ENCODE peak calls at places on chromosomes 12 and 14, in ten cellular contexts. O, J, G, L, Z, I, T, S, D and Q are unnamed samples.

GRCh38 chr12:130622803-130623202 is 93.3 kb downstream of the RIMBP2 start:
- DNase-seq in O (no peak), J (no peak), G (no peak), L (no peak), Z (no peak), I (no peak), T (no peak), S (no peak), D (no peak), Q (no peak)

GRCh38 chr14:91299483-91300115 is 55.1 kb upstream of the GPR68 start:
- DNase-seq in O (no peak), J (no peak), G (no peak), L (no peak), Z (no peak), I (peak; percentile 12), T (no peak), S (no peak), D (no peak), Q (no peak)

GRCh38 chr12:116196752-116197718 is 80.5 kb downstream of the MED13L start:
- DNase-seq in O (no peak), J (no peak), G (no peak), L (no peak), Z (no peak), I (peak; percentile 17), T (peak; percentile 45), S (no peak), D (no peak), Q (no peak)

GRCh38 chr14:75781096-75781495 is 120.0 kb downstream of the TTLL5 start:
- DNase-seq in O (no peak), J (no peak), G (no peak), L (no peak), Z (no peak), I (no peak), T (no peak), S (no peak), D (no peak), Q (no peak)

GRCh38 chr12:92930421-92930820 is 1.3 kb upstream of the EEA1 start:
- DNase-seq in O (no peak), J (no peak), G (no peak), L (no peak), Z (no peak), I (no peak), T (no peak), S (no peak), D (no peak), Q (no peak)

GRCh38 chr12:24922109-24922508 is 26.8 kb downstream of the BCAT1 start:
- DNase-seq in O (no peak), J (no peak), G (no peak), L (no peak), Z (no peak), I (no peak), T (no peak), S (no peak), D (no peak), Q (no peak)

GRCh38 chr12:5889381-5890047 is 55.5 kb downstream of the ANO2 start:
- DNase-seq in O (no peak), J (no peak), G (no peak), L (no peak), Z (no peak), I (no peak), T (no peak), S (peak; percentile 89), D (no peak), Q (no peak)

GRCh38 chr14:89672636-89673279 is 255.7 kb upstream of the FOXN3 start:
- DNase-seq in O (no peak), J (peak; percentile 22), G (peak; percentile 66), L (no peak), Z (no peak), I (no peak), T (peak; percentile 67), S (no peak), D (peak; percentile 35), Q (no peak)

GRCh38 chr12:39442895-39443703 is at the start of gene KIF21A:
- DNase-seq in O (peak; percentile 89), J (peak; percentile 89), G (peak; percentile 97), L (peak; percentile 58), Z (peak; percentile 93), I (peak; percentile 91), T (peak; percentile 96), S (peak; percentile 95), D (peak; percentile 86), Q (peak; percentile 96)

GRCh38 chr12:105773501-105773900 is 365.3 kb downstream of the NUAK1 start:
- DNase-seq in O (no peak), J (no peak), G (no peak), L (no peak), Z (no peak), I (peak; percentile 16), T (no peak), S (no peak), D (no peak), Q (no peak)
- TF ChIP-seq CTCF in O (no peak), J (no peak), G (no peak), L (no peak), Z (no peak), I (no peak), T (no peak), S (no peak), D (no peak), Q (no peak)

GRCh38 chr12:132364348-132364902 is 35.0 kb upstream of the GALNT9 start:
- DNase-seq in O (no peak), J (no peak), G (no peak), L (no peak), Z (no peak), I (no peak), T (no peak), S (no peak), D (no peak), Q (no peak)
- H3K9me3 ChIP-seq in O (no peaks in the 10 kb centered on the region), J (no peaks in the 10 kb centered on the region), G (no peaks in the 10 kb centered on the region), L (no peaks in the 10 kb centered on the region), Z (no peaks in the 10 kb centered on the region), I (no peaks in the 10 kb centered on the region), T (no peaks in the 10 kb centered on the region), S (peaks cover 8% of the 10 kb centered on the region), D (no peaks in the 10 kb centered on the region), Q (no peaks in the 10 kb centered on the region)

DNA sequence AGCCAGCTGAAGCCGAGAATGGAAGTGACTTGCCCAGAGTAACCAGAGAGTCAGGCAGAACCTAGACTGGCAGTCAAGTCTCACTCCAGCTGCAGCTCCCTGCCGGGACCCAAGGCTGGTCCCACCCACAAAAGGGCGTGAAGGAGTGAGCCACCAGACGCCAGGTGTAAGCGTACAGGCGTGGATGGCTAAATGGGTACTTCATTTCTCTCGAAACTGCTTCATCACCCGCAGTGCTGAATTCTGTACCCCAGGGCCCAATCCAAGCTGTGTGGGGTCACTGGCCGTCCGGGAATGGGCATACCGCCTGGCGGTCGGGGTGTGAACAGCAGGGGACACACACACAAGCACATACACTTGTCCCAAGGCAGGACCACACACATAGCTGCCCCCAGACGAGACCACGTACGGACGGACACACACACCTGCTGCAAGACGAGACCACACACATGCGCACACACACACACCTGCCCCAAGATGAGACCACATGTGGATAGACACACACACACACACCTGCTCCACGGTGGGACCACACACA is 34.8 kb downstream of the DEGS2 start:
- DNase-seq in O (no peak), J (no peak), G (peak; percentile 53), L (no peak), Z (no peak), I (no peak), T (no peak), S (no peak), D (no peak), Q (no peak)
- TF ChIP-seq CTCF in O (no peak), J (no peak), G (no peak), L (no peak), Z (no peak), I (no peak), T (no peak), S (no peak), D (no peak), Q (no peak)

GRCh38 chr14:94079891-94080605 is 954 bp downstream of the DDX24 start:
- DNase-seq in O (no peak), J (no peak), G (no peak), L (no peak), Z (no peak), I (peak; percentile 53), T (no peak), S (no peak), D (no peak), Q (no peak)

GRCh38 chr14:94077111-94077821 is 3.7 kb downstream of the DDX24 start:
- DNase-seq in O (no peak), J (no peak), G (no peak), L (no peak), Z (no peak), I (no peak), T (no peak), S (no peak), D (no peak), Q (no peak)

GRCh38 chr14:94075008-94075407 is 6.0 kb downstream of the DDX24 start:
- DNase-seq in O (no peak), J (no peak), G (no peak), L (no peak), Z (no peak), I (no peak), T (no peak), S (no peak), D (no peak), Q (no peak)

GRCh38 chr14:94077823-94078222 is 3.2 kb downstream of the DDX24 start:
- DNase-seq in O (no peak), J (no peak), G (no peak), L (no peak), Z (no peak), I (no peak), T (no peak), S (no peak), D (no peak), Q (no peak)

GRCh38 chr14:94074534-94074933 is 6.5 kb downstream of the DDX24 start:
- DNase-seq in O (no peak), J (no peak), G (no peak), L (no peak), Z (no peak), I (no peak), T (no peak), S (no peak), D (no peak), Q (no peak)
- H3K9me3 ChIP-seq in O (peaks cover 24% of the 10 kb centered on the region), J (peaks cover 5% of the 10 kb centered on the region), G (no peaks in the 10 kb centered on the region), L (peaks cover 10% of the 10 kb centered on the region), Z (peaks cover 27% of the 10 kb centered on the region), I (no peaks in the 10 kb centered on the region), T (peaks cover 11% of the 10 kb centered on the region), S (peaks cover 16% of the 10 kb centered on the region), D (no peaks in the 10 kb centered on the region), Q (no peaks in the 10 kb centered on the region)

GRCh38 chr12:74647241-74647640 is 109.6 kb downstream of the ATXN7L3B start:
- DNase-seq in O (no peak), J (no peak), G (no peak), L (no peak), Z (no peak), I (no peak), T (no peak), S (no peak), D (no peak), Q (no peak)
- TF ChIP-seq CTCF in O (peak; percentile 22), J (no peak), G (no peak), L (no peak), Z (no peak), I (no peak), T (no peak), S (no peak), D (no peak), Q (no peak)

DNA sequence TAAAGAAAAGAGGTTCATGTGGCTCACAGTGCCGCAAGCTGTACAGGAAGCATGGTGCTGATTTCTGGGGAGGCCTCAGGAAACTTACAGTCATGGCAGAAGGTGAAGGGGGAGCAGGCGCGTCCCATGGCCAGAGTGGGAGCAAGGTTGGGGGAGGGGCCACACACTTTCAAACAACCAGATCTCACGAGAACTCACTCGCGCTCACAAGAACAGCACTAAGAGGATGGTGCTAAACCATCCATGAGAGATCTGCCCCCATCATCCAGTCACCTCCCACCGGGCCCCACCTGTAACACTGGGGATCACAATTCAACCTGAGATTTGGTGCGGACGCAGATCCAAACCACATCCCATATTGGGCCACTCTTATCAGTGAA is 80.5 kb downstream of the CCDC92 start:
- DNase-seq in O (peak; percentile 19), J (no peak), G (no peak), L (no peak), Z (no peak), I (no peak), T (no peak), S (no peak), D (no peak), Q (no peak)
- H3K9me3 ChIP-seq in O (no peaks in the 10 kb centered on the region), J (no peaks in the 10 kb centered on the region), G (no peaks in the 10 kb centered on the region), L (no peaks in the 10 kb centered on the region), Z (no peaks in the 10 kb centered on the region), I (no peaks in the 10 kb centered on the region), T (no peaks in the 10 kb centered on the region), S (no peaks in the 10 kb centered on the region), D (no peaks in the 10 kb centered on the region), Q (no peaks in the 10 kb centered on the region)